ENCODE peak calls at places on chromosomes 12 and 14, in ten cellular contexts. X is IMR-90, U is GM23338, T is endothelial cell, D is H9, H is suprapubic skin, N is esophagus squamous epithelium, V is OCI-LY7, E is fibroblast of mammary gland, A is neural crest cell. O is an unnamed sample.

GRCh38 chr12:45269407-45269741 is 53.5 kb downstream of the ANO6 start:
- DNase-seq in V (no peak), A (no peak), E (no peak), N (no peak), U (no peak), D (no peak), T (no peak), X (no peak), H (no peak), O (no peak)

GRCh38 chr14:59698793-59699192 is 122.2 kb upstream of the CCDC175 start:
- DNase-seq in X (no peak), V (no peak), E (peak), A (no peak), U (no peak), N (no peak), H (no peak), D (no peak), T (no peak), O (peak)

GRCh38 chr14:80448267-80448666 is 237.0 kb upstream of the DIO2 start:
- DNase-seq in X (no peak), V (no peak), T (no peak), E (no peak), H (no peak), U (no peak), A (no peak), N (no peak), D (no peak), O (no peak)

GRCh38 chr12:1933342-1933992 is 15.0 kb upstream of the CACNA2D4 start:
- DNase-seq in H (peak), T (no peak), N (no peak), U (no peak), A (no peak), V (peak), E (peak), D (peak), X (peak), O (no peak)

GRCh38 chr14:50318031-50318626 is 6.0 kb downstream of the DMAC2L start:
- DNase-seq in U (peak), X (peak), H (no peak), E (peak), N (no peak), A (no peak), D (no peak), V (peak), T (no peak), O (no peak)

GRCh38 chr12:120586216-120586615 is 5.0 kb upstream of the POP5 start:
- DNase-seq in H (no peak), N (no peak), D (no peak), X (no peak), T (no peak), A (no peak), V (no peak), E (no peak), U (no peak), O (no peak)

GRCh38 chr14:60346706-60347105 is 97.7 kb downstream of the PPM1A start:
- DNase-seq in D (no peak), U (no peak), N (no peak), X (peak), V (peak), A (no peak), H (no peak), E (no peak), T (peak), O (no peak)

GRCh38 chr12:58961906-58962305 is 41.6 kb upstream of the LRIG3 start:
- DNase-seq in D (no peak), U (no peak), T (no peak), N (no peak), A (no peak), E (no peak), H (no peak), V (no peak), X (peak), O (no peak)

GRCh38 chr14:50560929-50561280 is 960 bp downstream of the ATL1 start:
- DNase-seq in N (peak), H (peak), V (no peak), U (peak), E (peak), T (peak), D (peak), X (peak), A (peak), O (no peak)

GRCh38 chr12:47894068-47894467 is 10.7 kb downstream of the VDR start:
- DNase-seq in A (no peak), T (no peak), X (no peak), H (no peak), E (no peak), V (peak), N (no peak), U (no peak), D (no peak), O (no peak)

GRCh38 chr12:55659486-55660385 is 23.0 kb downstream of the OR10P1 start:
- DNase-seq in E (peak), T (peak), H (no peak), X (peak), D (no peak), A (no peak), U (peak), V (peak), N (no peak), O (no peak)

GRCh38 chr14:103314496-103315277 is 19.4 kb upstream of the EIF5 start:
- DNase-seq in V (no peak), T (no peak), X (no peak), U (no peak), A (no peak), E (no peak), H (no peak), D (no peak), N (no peak), O (no peak)

GRCh38 chr14:29637406-29637805 is 290.2 kb downstream of the PRKD1 start:
- DNase-seq in E (peak), H (no peak), D (no peak), U (no peak), A (no peak), V (no peak), X (peak), N (no peak), T (no peak), O (no peak)

GRCh38 chr12:125357561-125357960 is 292.3 kb downstream of the AACS start:
- DNase-seq in H (no peak), D (no peak), T (no peak), V (no peak), A (no peak), X (no peak), U (no peak), E (no peak), N (no peak), O (no peak)

GRCh38 chr14:37087520-37087919 is 84.9 kb downstream of the SLC25A21 start:
- DNase-seq in X (no peak), U (no peak), N (no peak), T (no peak), E (no peak), A (no peak), H (no peak), D (no peak), V (no peak), O (no peak)

GRCh38 chr14:67765192-67765834 is 51.1 kb downstream of the ZFYVE26 start:
- DNase-seq in U (no peak), A (no peak), D (no peak), N (no peak), E (no peak), V (no peak), T (no peak), X (no peak), H (no peak), O (no peak)

DNA sequence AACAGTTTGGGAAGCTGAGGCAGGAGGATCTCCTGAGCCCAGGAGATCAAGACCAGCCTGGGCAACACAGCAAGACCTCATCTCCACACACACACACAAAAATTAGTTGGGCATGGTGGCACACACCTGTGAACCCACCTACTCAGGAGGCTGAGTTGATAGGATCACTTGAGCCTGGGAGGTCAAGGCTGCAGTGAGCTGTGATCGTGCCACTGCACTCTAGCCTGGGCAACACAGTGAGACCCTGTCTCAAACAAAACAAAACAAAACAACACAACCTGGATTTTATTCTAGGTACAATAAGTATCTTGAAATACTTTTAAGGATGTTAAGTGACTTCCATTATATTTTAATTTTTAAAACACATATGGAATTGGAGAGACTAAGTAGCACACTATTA is 45.8 kb downstream of the YAF2 start:
- DNase-seq in H (no peak), X (no peak), U (no peak), E (no peak), A (no peak), T (no peak), V (no peak), D (no peak), N (no peak), O (no peak)
- TF ChIP-seq CTCF in H (no peak), X (no peak), U (no peak), E (no peak), A (no peak), T (no peak), V (no peak), D (no peak), N (no peak), O (no peak)

GRCh38 chr12:131779027-131779426 is 49.2 kb upstream of the MMP17 start:
- DNase-seq in V (no peak), T (no peak), A (no peak), H (no peak), N (no peak), U (no peak), X (no peak), E (no peak), D (no peak), O (no peak)
- TF ChIP-seq CTCF in V (no peak), T (no peak), A (no peak), H (no peak), N (no peak), U (no peak), X (no peak), E (no peak), D (no peak), O (no peak)

DNA sequence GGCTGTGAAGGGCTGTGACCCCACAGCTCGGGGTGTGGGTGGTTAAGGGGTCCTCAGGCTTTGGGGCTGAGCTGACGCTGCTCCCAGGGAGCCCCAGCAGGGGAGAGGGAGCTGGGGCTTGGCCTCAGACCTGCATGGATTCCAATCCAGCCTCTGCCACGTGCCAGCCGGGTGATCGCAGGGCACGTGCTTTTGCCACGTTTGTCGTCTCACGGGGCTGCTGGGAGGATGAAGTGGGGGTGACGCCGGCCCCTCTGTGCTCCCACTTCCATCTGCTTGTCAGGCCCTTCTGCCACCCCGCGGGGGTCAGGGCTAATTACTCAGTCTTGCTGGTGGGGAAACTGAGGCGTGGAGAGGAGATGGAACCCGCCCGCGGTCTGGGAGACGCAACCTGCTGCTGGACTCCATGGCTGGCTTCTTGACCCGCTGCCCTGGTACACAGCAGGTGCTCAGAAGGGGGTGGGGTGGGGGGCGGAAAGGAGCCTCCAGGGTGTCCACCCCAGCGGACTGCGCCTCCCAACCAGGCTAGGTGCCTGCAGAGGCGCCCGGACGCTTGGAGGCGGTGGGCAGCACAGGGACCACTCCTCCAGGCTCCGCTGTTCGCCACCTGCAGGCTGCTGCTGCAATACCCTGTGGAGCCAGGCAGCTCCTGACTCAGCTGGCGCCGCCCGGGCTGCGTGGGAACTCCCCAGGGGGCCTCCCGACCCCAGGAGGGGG is 36.4 kb upstream of the PRIMA1 start:
- DNase-seq in N (no peak), E (no peak), A (no peak), X (no peak), V (no peak), D (no peak), T (no peak), U (peak), H (peak), O (no peak)
- TF ChIP-seq CTCF in N (no peak), E (no peak), A (peak), X (no peak), V (no peak), D (peak), T (no peak), U (peak), H (no peak), O (no peak)

GRCh38 chr14:70831382-70831781 is 22.1 kb upstream of the MAP3K9 start:
- DNase-seq in A (no peak), D (no peak), V (no peak), T (no peak), E (no peak), H (no peak), N (no peak), X (no peak), U (no peak), O (no peak)

GRCh38 chr14:70822706-70823185 is 13.4 kb upstream of the MAP3K9 start:
- DNase-seq in X (peak), E (peak), V (no peak), A (peak), U (peak), H (no peak), N (no peak), T (peak), D (peak), O (no peak)

GRCh38 chr14:70823281-70823680 is 14.0 kb upstream of the MAP3K9 start:
- DNase-seq in H (no peak), X (no peak), E (no peak), N (no peak), D (no peak), U (peak), A (no peak), V (no peak), T (no peak), O (no peak)

GRCh38 chr14:70828188-70828587 is 18.9 kb upstream of the MAP3K9 start:
- DNase-seq in E (no peak), A (no peak), U (no peak), X (no peak), V (no peak), D (no peak), N (no peak), H (no peak), T (no peak), O (no peak)

GRCh38 chr14:70827366-70828151 is 18.2 kb upstream of the MAP3K9 start:
- DNase-seq in H (no peak), N (no peak), U (no peak), V (no peak), T (no peak), X (no peak), A (no peak), D (no peak), E (peak), O (no peak)
- TF ChIP-seq CTCF in H (no peak), N (no peak), U (peak), V (no peak), T (no peak), X (peak), A (no peak), D (no peak), E (peak), O (peak)

O was measured in retinal pigment epithelial cell.